ENCODE peak calls at places on chromosome 9, in five cellular contexts. U, P, R, L and S are unnamed samples.

GRCh38 chr9:19782005-19782404 is 6.8 kb downstream of the SLC24A2 start:
- DNase-seq in U (no peak), P (peak), R (no peak), L (no peak), S (no peak)

GRCh38 chr9:108272350-108272899 is 583.4 kb downstream of the ACTL7B start:
- DNase-seq in U (peak), P (peak), R (no peak), L (peak), S (peak)

GRCh38 chr9:92071634-92072033 is 43.6 kb downstream of the SPTLC1 start:
- DNase-seq in U (no peak), P (no peak), R (no peak), L (no peak), S (no peak)

GRCh38 chr9:116103976-116104820 is 49.4 kb upstream of the PAPPA start:
- DNase-seq in U (no peak), P (no peak), R (no peak), L (no peak), S (no peak)

GRCh38 chr9:112112941-112113399 is 62.1 kb downstream of the SUSD1 start:
- DNase-seq in U (no peak), P (peak), R (no peak), L (no peak), S (peak)

GRCh38 chr9:137253717-137254623 is 1.2 kb upstream of the NELFB start:
- DNase-seq in U (no peak), P (no peak), R (no peak), L (no peak), S (no peak)

GRCh38 chr9:118238139-118238538 is 533.9 kb downstream of the TLR4 start:
- DNase-seq in U (no peak), P (no peak), R (no peak), L (no peak), S (no peak)

GRCh38 chr9:123679330-123679987 is 250.5 kb downstream of the DENND1A start:
- DNase-seq in U (peak), P (no peak), R (no peak), L (no peak), S (peak)

GRCh38 chr9:86408121-86408520 is 53.9 kb upstream of the TUT7 start:
- DNase-seq in U (no peak), P (no peak), R (no peak), L (no peak), S (no peak)

GRCh38 chr9:85024374-85024773 is 354.8 kb downstream of the NTRK2 start:
- DNase-seq in U (no peak), P (no peak), R (no peak), L (no peak), S (no peak)

GRCh38 chr9:88342246-88342645 is 46.0 kb upstream of the SPIN1 start:
- DNase-seq in U (no peak), P (no peak), R (no peak), L (no peak), S (no peak)

GRCh38 chr9:122197334-122197872 is 31.4 kb downstream of the LHX6 start:
- DNase-seq in U (no peak), P (no peak), R (no peak), L (no peak), S (no peak)

GRCh38 chr9:86733929-86734328 is 213.4 kb downstream of the GAS1 start:
- DNase-seq in U (no peak), P (no peak), R (no peak), L (peak), S (no peak)

GRCh38 chr9:34928921-34929320 is 29.2 kb upstream of the PHF24 start:
- DNase-seq in U (no peak), P (no peak), R (no peak), L (no peak), S (no peak)

GRCh38 chr9:15423328-15423985 is 781 bp downstream of the SNAPC3 start:
- DNase-seq in U (no peak), P (peak), R (no peak), L (no peak), S (no peak)

GRCh38 chr9:338602-339001 is 123.9 kb downstream of the DOCK8 start:
- DNase-seq in U (no peak), P (no peak), R (no peak), L (no peak), S (no peak)

GRCh38 chr9:117343416-117343815 is 71.4 kb downstream of the ASTN2 start:
- DNase-seq in U (no peak), P (no peak), R (no peak), L (no peak), S (no peak)

GRCh38 chr9:69421908-69422801 is 97.1 kb downstream of the ENTREP1 start:
- DNase-seq in U (peak), P (peak), R (no peak), L (peak), S (peak)

GRCh38 chr9:969693-970309 is 6.7 kb upstream of the DMRT3 start:
- DNase-seq in U (no peak), P (no peak), R (no peak), L (no peak), S (no peak)

GRCh38 chr9:5042661-5043178 is 57.6 kb downstream of the JAK2 start:
- DNase-seq in U (no peak), P (no peak), R (no peak), L (no peak), S (no peak)
- H3K27ac ChIP-seq in U (no peak), P (no peak), R (no peak), L (no peak), S (no peak)

DNA sequence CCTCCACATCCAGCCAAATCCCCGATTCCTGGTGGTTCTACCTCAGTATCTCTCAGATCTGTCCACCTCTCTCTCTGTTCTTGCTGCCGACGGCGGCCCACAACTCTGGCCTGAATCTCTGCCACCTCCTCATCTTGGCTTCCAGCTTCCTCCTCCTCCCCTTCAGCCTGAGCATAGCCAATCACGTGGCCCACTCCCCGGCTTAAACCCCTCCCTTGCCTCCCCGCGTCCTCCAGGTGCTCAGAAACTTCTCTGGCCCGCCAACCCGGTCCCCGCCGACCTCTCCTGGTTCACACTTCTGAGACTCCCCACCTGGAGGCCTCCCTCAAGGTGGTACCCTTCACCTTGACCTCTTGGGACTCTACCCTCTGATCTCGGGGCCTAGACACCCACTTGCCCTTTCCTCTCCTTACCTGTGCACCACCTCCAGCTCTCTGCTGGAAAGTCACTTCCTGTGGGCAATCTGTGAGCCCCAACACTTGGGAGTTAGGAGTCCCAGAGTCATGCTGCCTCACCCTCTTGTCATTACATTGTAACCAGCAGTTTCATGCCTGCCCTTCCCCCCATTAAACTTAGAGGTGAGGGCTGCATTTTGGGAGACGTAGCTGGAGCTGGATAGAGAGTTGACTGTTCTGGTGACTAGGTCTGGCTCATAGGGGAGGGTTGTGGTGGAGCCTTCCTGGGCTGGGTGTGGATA is 4.5 kb upstream of the SET start:
- DNase-seq in U (peak), P (peak), R (peak), L (peak), S (peak)
- TF ChIP-seq POLR2A in U (peak), P (peak), R (peak), L (no peak), S (peak)

DNA sequence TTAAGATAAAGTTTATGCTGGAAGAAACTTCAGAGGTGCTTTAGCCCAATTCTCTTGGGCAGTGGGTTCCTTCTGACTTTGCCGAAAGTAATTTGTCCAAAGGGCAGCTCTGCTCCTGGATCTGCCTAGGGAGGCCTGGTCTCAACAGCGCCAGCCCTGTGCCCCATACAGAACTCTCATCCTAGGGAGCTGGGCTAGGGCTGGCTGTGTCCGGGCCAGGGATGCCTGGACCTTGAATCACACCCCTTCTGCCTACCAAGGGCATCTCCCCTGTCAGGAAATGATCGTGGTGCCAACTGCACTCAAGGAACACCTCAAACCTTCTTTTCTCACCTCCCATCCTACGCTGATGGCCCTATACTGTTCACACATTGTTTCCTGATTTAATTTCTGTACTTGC is 37.3 kb upstream of the NFIB start:
- DNase-seq in U (no peak), P (no peak), R (no peak), L (no peak), S (no peak)
- H3K27ac ChIP-seq in U (no peak), P (no peak), R (peak), L (peak), S (peak)

GRCh38 chr9:95010431-95010838 is 283.9 kb downstream of the AOPEP start:
- DNase-seq in U (no peak), P (no peak), R (no peak), L (no peak), S (no peak)

GRCh38 chr9:95007470-95007869 is 281.0 kb downstream of the AOPEP start:
- DNase-seq in U (no peak), P (no peak), R (no peak), L (no peak), S (no peak)

GRCh38 chr9:95008151-95008771 is 281.8 kb downstream of the AOPEP start:
- DNase-seq in U (no peak), P (peak), R (no peak), L (no peak), S (peak)

GRCh38 chr9:95012035-95012708 is 285.7 kb downstream of the AOPEP start:
- DNase-seq in U (no peak), P (no peak), R (no peak), L (no peak), S (no peak)

GRCh38 chr9:95009459-95009858 is 283.0 kb downstream of the AOPEP start:
- DNase-seq in U (no peak), P (peak), R (no peak), L (no peak), S (no peak)
- TF ChIP-seq POLR2A in U (no peak), P (no peak), R (no peak), L (no peak), S (no peak)

DNA sequence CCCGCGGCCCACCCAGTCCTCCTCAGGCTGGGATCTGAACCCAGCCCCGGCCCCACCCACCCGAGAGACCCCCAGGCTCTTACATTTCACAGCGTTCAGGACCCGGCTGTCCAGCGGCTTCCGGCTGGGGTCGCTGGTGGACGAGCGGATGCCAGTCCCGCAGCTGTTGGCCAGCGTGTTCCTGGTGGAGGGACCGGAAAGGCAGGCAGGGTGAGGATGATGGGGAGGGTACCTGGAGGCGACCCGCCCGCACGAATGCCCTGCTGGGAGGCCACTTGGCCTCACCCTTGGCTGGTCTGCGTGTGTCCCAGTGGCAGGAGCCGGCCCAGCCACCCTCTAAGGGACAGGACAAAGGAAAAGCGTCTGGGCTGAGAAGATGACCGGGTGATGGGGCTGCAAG is 51.9 kb upstream of the UBAC1 start:
- DNase-seq in U (no peak), P (no peak), R (no peak), L (peak), S (peak)
- H3K27ac ChIP-seq in U (no peak), P (no peak), R (peak), L (peak), S (peak)

GRCh38 chr9:89362647-89363310 is 44.5 kb downstream of the SECISBP2 start:
- DNase-seq in U (peak), P (no peak), R (no peak), L (peak), S (no peak)

GRCh38 chr9:89364664-89365531 is 46.6 kb downstream of the SECISBP2 start:
- DNase-seq in U (peak), P (no peak), R (no peak), L (peak), S (no peak)

GRCh38 chr9:89365532-89365912 is 47.2 kb downstream of the SECISBP2 start:
- DNase-seq in U (no peak), P (no peak), R (no peak), L (peak), S (no peak)

GRCh38 chr9:89363311-89363670 is 45.0 kb downstream of the SECISBP2 start:
- DNase-seq in U (peak), P (no peak), R (no peak), L (no peak), S (no peak)

DNA sequence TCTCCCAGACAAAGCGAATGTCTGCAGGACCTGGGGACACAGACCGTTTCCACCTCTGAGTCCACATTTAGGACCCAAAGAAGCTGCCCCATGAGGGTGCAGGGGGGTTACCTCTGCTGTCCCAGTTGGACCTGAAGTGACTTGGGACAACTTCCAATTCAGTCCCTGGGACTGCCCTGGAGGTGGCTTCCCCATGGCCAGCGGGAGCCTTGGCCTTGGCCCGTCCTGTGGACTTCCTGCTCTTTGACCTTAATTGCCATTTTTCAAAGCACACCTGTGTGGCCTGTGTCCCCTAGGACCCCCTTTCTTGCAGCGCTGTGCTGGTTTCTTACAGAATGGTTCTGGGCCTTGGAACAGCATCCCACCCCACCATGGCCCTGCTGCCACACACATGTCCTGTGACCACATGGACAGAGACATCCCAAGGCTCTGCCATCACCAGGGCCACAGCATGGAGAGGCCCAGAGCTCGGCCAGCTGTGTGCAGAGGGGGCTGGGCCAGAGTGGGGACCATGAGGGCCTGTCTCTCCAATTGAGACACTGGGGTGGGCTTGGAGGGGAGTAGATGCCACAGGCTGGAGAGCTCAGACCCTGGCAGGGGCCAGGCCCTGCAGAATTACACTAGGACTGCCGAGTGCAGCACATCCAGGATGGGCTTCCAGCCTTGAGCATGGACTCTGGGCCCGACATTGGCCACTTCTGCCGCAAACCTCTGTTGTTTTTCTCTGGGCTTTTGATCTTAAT is 45.8 kb downstream of the SECISBP2 start:
- DNase-seq in U (no peak), P (no peak), R (no peak), L (peak), S (no peak)
- TF ChIP-seq POLR2A in U (no peak), P (no peak), R (no peak), L (no peak), S (no peak)

DNA sequence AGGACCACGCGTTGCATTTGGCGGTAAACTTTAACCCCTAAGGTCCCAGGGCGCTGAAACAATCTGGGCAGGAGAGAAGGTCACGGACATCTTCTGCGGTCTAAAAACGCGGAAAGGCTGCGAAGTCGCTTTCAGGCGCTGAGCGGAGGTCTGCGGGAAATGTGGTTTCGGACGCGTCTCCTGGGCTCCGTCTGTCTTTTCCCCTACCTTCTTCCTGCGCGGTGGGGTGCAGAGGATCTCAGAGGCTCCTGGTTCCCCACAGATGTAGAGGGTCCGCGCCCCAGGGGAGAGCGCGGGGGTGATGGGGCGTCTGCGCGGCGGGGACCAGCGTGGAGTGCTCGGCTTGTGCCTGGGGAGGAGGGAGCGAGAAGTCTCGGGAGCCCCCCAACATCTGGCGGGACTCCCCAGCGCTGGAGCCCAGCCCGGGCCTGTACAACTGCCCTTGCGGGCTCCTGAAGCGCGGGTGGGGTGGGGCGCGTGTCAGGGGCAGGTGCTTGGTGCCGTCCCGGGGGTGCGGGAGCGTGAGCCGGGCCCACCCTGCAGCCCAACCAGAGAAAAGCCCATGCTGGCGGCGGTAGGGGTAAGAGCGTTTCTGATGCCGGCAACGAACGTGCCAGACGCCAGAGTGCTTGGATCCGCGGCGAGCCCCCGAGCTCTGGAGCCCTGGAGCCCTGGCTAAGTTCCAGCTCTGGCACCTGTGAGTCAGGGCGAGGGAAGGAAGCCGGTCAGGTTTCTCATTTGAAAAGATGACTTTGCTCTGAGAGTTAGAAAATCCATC is 58.2 kb downstream of the ZNF510 start:
- DNase-seq in U (no peak), P (no peak), R (no peak), L (no peak), S (peak)
- H3K27ac ChIP-seq in U (no peak), P (no peak), R (no peak), L (no peak), S (no peak)

GRCh38 chr9:134325096-134325812 is 1.0 kb upstream of the RXRA start:
- DNase-seq in U (no peak), P (peak), R (no peak), L (peak), S (peak)
- TF ChIP-seq POLR2A in U (no peak), P (no peak), R (no peak), L (peak), S (peak)